ENCODE peak calls at places on chromosomes 2 and 18, in seven cellular contexts. B is DND-41, I is Peyer's patch, O is heart right ventricle, V is neuronal stem cell, K is H1, Y is left lung. D is an unnamed sample.

GRCh38 chr2:200430017-200430416 is 79.9 kb downstream of the KCTD18 start:
- DNase-seq in B (no peak), I (no peak), O (no peak), V (no peak), K (no peak), Y (no peak), D (no peak)

GRCh38 chr18:38619129-38619528 is 1053.5 kb upstream of the CELF4 start:
- DNase-seq in B (no peak), I (no peak), O (no peak), V (no peak), K (no peak), Y (no peak), D (no peak)

GRCh38 chr2:150591901-150592300 is 104.4 kb upstream of the RND3 start:
- DNase-seq in B (no peak), I (no peak), O (no peak), V (no peak), K (no peak), Y (no peak), D (no peak)

GRCh38 chr2:48870503-48870902 is 115.0 kb upstream of the LHCGR start:
- DNase-seq in B (no peak), I (no peak), O (no peak), V (no peak), K (no peak), Y (no peak), D (no peak)

GRCh38 chr2:163717993-163718680 is 17.7 kb downstream of the FIGN start:
- DNase-seq in B (no peak), I (no peak), O (no peak), V (no peak), K (no peak), Y (no peak), D (no peak)

GRCh38 chr2:54603796-54604195 is 119.7 kb upstream of the EML6 start:
- DNase-seq in B (no peak), I (no peak), O (no peak), V (no peak), K (no peak), Y (no peak), D (no peak)

GRCh38 chr2:100718065-100718570 is 101.8 kb upstream of the NPAS2 start:
- DNase-seq in B (no peak), I (no peak), O (no peak), V (no peak), K (no peak), Y (no peak), D (no peak)

GRCh38 chr2:44188696-44189095 is 20.0 kb downstream of the PPM1B start:
- DNase-seq in B (no peak), I (no peak), O (no peak), V (no peak), K (no peak), Y (no peak), D (no peak)

GRCh38 chr2:230640540-230641011 is 72.1 kb upstream of the CAB39 start:
- DNase-seq in B (no peak), I (no peak), O (no peak), V (no peak), K (no peak), Y (no peak), D (no peak)

GRCh38 chr18:52402814-52403213 is 62.8 kb downstream of the DCC start:
- DNase-seq in B (no peak), I (no peak), O (no peak), V (no peak), K (no peak), Y (no peak), D (no peak)

GRCh38 chr2:21361406-21361805 is 237.6 kb downstream of the TDRD15 start:
- DNase-seq in B (no peak), I (no peak), O (no peak), V (no peak), K (no peak), Y (no peak), D (no peak)

GRCh38 chr2:118847447-118848172 is at the start of gene EN1:
- DNase-seq in B (no peak), I (no peak), O (no peak), V (peak; percentile 54), K (no peak), Y (no peak), D (no peak)

GRCh38 chr2:66346241-66346664 is 88.7 kb upstream of the MEIS1 start:
- DNase-seq in B (no peak), I (no peak), O (no peak), V (no peak), K (no peak), Y (no peak), D (no peak)

GRCh38 chr2:238727585-238728321 is 120.1 kb upstream of the TWIST2 start:
- DNase-seq in B (no peak), I (no peak), O (no peak), V (no peak), K (no peak), Y (no peak), D (no peak)

GRCh38 chr2:99818842-99819241 is 323.5 kb downstream of the AFF3 start:
- DNase-seq in B (no peak), I (no peak), O (no peak), V (no peak), K (no peak), Y (no peak), D (peak; percentile 75)

GRCh38 chr18:36448384-36449290 is 151.1 kb downstream of the FHOD3 start:
- DNase-seq in B (no peak), I (no peak), O (no peak), V (peak; percentile 53), K (no peak), Y (no peak), D (peak; percentile 10)

GRCh38 chr2:120733238-120733942 is 2.3 kb upstream of the GLI2 start:
- DNase-seq in B (no peak), I (no peak), O (no peak), V (no peak), K (no peak), Y (no peak), D (no peak)

GRCh38 chr2:44107974-44108373 is 60.7 kb upstream of the PPM1B start:
- DNase-seq in B (no peak), I (no peak), O (no peak), V (no peak), K (no peak), Y (no peak), D (no peak)

GRCh38 chr2:32632089-32632488 is 4.2 kb downstream of the TTC27 start:
- DNase-seq in B (no peak), I (no peak), O (no peak), V (no peak), K (no peak), Y (no peak), D (no peak)
- H3K27ac ChIP-seq in B (no peak overlapping the region), I (no peak overlapping the region), O (no peak overlapping the region), V (no peak overlapping the region), K (no peak overlapping the region), Y (no peak overlapping the region), D (no peak overlapping the region)

GRCh38 chr18:47036927-47037605 is 1.6 kb upstream of the ELOA2 start:
- DNase-seq in B (no peak), I (no peak), O (no peak), V (no peak), K (no peak), Y (no peak), D (no peak)

GRCh38 chr18:47035156-47035671 is at the start of gene ELOA2:
- DNase-seq in B (no peak), I (no peak), O (no peak), V (no peak), K (no peak), Y (peak; percentile 79), D (no peak)

GRCh38 chr18:47036298-47036874 is 965 bp upstream of the ELOA2 start:
- DNase-seq in B (peak; percentile 14), I (no peak), O (peak; percentile 8), V (no peak), K (no peak), Y (no peak), D (peak; percentile 62)

DNA sequence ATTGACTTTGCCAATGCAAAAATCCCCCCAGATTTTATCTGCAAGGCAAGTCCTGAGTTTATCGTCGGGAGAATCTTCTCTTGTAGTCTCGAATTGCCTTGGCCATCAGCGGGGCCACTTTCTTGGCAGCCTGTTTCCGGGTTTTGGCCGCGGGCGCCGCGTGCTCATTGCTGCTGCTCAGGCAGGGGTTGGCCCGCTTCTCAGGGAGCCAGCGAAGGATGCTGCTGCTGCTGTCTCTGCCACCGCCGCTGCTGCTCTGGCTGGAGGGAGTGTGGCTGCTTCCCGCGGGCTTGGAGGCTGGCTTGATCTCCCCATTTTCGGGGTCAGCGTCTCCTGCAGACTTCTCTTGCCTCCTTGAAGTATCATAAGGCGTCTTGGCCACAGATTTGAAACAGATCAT is 2.5 kb downstream of the ELOA2 start:
- DNase-seq in B (no peak), I (no peak), O (no peak), V (no peak), K (no peak), Y (peak; percentile 72), D (no peak)
- H3K36me3 ChIP-seq in B (no peaks in the 10 kb centered on the region), I (no peaks in the 10 kb centered on the region), O (no peaks in the 10 kb centered on the region), V (no peaks in the 10 kb centered on the region), K (no peaks in the 10 kb centered on the region), Y (no peaks in the 10 kb centered on the region), D (no peaks in the 10 kb centered on the region)

DNA sequence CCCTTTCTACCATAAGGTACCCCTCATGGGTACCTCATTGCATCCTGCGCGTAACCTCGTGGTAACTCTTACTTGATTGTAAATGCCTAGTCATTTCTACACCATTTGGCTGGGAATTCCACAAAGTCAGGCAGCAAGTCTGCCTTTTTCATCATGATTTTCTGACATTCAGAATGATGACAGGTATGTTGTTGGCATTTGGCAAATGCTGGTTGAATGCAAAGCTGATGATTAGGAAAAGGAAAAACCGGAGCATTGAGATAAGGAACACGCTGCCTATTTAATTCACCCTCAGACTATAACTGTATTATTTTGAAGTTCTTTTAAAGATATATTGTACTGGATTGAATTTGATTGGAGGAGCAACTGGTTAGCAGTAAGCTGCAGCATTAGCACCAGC is 520.3 kb downstream of the LRP1B start:
- DNase-seq in B (no peak), I (no peak), O (no peak), V (no peak), K (no peak), Y (no peak), D (no peak)
- H3K27ac ChIP-seq in B (peak overlapping the region; percentile 63), I (no peak overlapping the region), O (no peak overlapping the region), V (no peak overlapping the region), K (no peak overlapping the region), Y (no peak overlapping the region), D (no peak overlapping the region)

GRCh38 chr2:60461421-60462108 is 91.9 kb downstream of the BCL11A start:
- DNase-seq in B (no peak), I (no peak), O (no peak), V (no peak), K (no peak), Y (peak; percentile 65), D (no peak)

GRCh38 chr2:60465736-60466135 is 87.7 kb downstream of the BCL11A start:
- DNase-seq in B (no peak), I (no peak), O (no peak), V (no peak), K (no peak), Y (no peak), D (no peak)

GRCh38 chr2:60466161-60466702 is 87.2 kb downstream of the BCL11A start:
- DNase-seq in B (no peak), I (no peak), O (no peak), V (no peak), K (no peak), Y (no peak), D (no peak)

GRCh38 chr2:60460577-60461420 is 92.7 kb downstream of the BCL11A start:
- DNase-seq in B (no peak), I (no peak), O (no peak), V (no peak), K (no peak), Y (peak; percentile 76), D (no peak)

GRCh38 chr2:60463249-60463648 is 90.2 kb downstream of the BCL11A start:
- DNase-seq in B (no peak), I (no peak), O (peak; percentile 44), V (no peak), K (no peak), Y (no peak), D (no peak)
- H3K36me3 ChIP-seq in B (peaks cover 66% of the 10 kb centered on the region), I (peaks cover 19% of the 10 kb centered on the region), O (no peaks in the 10 kb centered on the region), V (no peaks in the 10 kb centered on the region), K (no peaks in the 10 kb centered on the region), Y (peaks cover 5% of the 10 kb centered on the region), D (peaks cover 54% of the 10 kb centered on the region)

GRCh38 chr18:49613741-49614151 is 51.9 kb downstream of the LIPG start:
- DNase-seq in B (no peak), I (peak; percentile 79), O (no peak), V (no peak), K (no peak), Y (no peak), D (peak; percentile 14)
- H3K27ac ChIP-seq in B (no peak overlapping the region), I (peak overlapping the region; percentile 69), O (no peak overlapping the region), V (peak overlapping the region; percentile 78), K (no peak overlapping the region), Y (no peak overlapping the region), D (no peak overlapping the region)